ENCODE peak calls at places on chromosomes 13 and 19, in five cellular contexts. M is vagina, V is EH, O is fibroblast of gingiva, I is uterus. E is an unnamed sample.

GRCh38 chr19:13347351-13347750 is 158.9 kb downstream of the CACNA1A start:
- DNase-seq in M (no peak), V (no peak), O (no peak), I (no peak), E (no peak)

GRCh38 chr19:39506944-39507714 is 7.8 kb upstream of the SELENOV start:
- DNase-seq in M (no peak), V (peak), O (peak), I (no peak), E (peak)

GRCh38 chr19:22545751-22546150 is 88.4 kb upstream of the ZNF492 start:
- DNase-seq in M (no peak), V (peak), O (no peak), I (peak), E (peak)

GRCh38 chr19:401836-402535 is 7.0 kb downstream of the C2CD4C start:
- DNase-seq in M (no peak), V (no peak), O (no peak), I (no peak), E (no peak)

GRCh38 chr13:113786262-113786841 is 27.3 kb downstream of the TMEM255B start:
- DNase-seq in M (no peak), V (peak), O (no peak), I (no peak), E (no peak)

GRCh38 chr19:2260341-2260751 is 4.1 kb upstream of the JSRP1 start:
- DNase-seq in M (no peak), V (peak), O (peak), I (no peak), E (no peak)

GRCh38 chr19:29378126-29378525 is 147.7 kb upstream of the VSTM2B start:
- DNase-seq in M (no peak), V (no peak), O (no peak), I (no peak), E (no peak)

GRCh38 chr13:27970382-27971235 is 1.5 kb upstream of the CDX2 start:
- DNase-seq in M (no peak), V (no peak), O (no peak), I (no peak), E (no peak)

GRCh38 chr19:5580116-5580515 is 12.4 kb upstream of the TINCR start:
- DNase-seq in M (no peak), V (no peak), O (no peak), I (no peak), E (no peak)

GRCh38 chr19:6272913-6273600 is 6.7 kb downstream of the MLLT1 start:
- DNase-seq in M (no peak), V (no peak), O (no peak), I (peak), E (no peak)

GRCh38 chr13:82713681-82714405 is 1168.4 kb downstream of the SLITRK1 start:
- DNase-seq in M (no peak), V (peak), O (peak), I (no peak), E (no peak)

GRCh38 chr19:50460161-50460765 is 16.0 kb upstream of the EMC10 start:
- DNase-seq in M (no peak), V (peak), O (no peak), I (no peak), E (no peak)

GRCh38 chr13:51180853-51181511 is 41.2 kb upstream of the FAM124A start:
- DNase-seq in M (no peak), V (no peak), O (no peak), I (no peak), E (no peak)

GRCh38 chr13:28356506-28357064 is 138.3 kb downstream of the FLT1 start:
- DNase-seq in M (no peak), V (peak), O (no peak), I (no peak), E (no peak)

GRCh38 chr13:33611016-33611805 is 206.7 kb upstream of the RFC3 start:
- DNase-seq in M (no peak), V (no peak), O (peak), I (peak), E (no peak)

GRCh38 chr13:44797685-44798084 is 191.6 kb downstream of the NUFIP1 start:
- DNase-seq in M (no peak), V (no peak), O (no peak), I (no peak), E (no peak)

GRCh38 chr19:23404676-23405075 is 9.4 kb upstream of the ZNF91 start:
- DNase-seq in M (no peak), V (no peak), O (no peak), I (no peak), E (no peak)

GRCh38 chr13:110616103-110617101 is 1.1 kb downstream of the NAXD start:
- DNase-seq in M (no peak), V (peak), O (peak), I (no peak), E (peak)

GRCh38 chr13:20708216-20708615 is 4.7 kb downstream of the IL17D start:
- DNase-seq in M (no peak), V (peak), O (peak), I (no peak), E (no peak)

GRCh38 chr13:59371229-59371628 is 792.5 kb downstream of the DIAPH3 start:
- DNase-seq in M (no peak), V (no peak), O (no peak), I (no peak), E (no peak)

GRCh38 chr13:79541426-79542049 is 60.6 kb downstream of the NDFIP2 start:
- DNase-seq in M (no peak), V (peak), O (peak), I (no peak), E (no peak)

GRCh38 chr19:19053508-19054314 is 10.1 kb upstream of the SLC25A42 start:
- DNase-seq in M (no peak), V (peak), O (peak), I (peak), E (peak)

GRCh38 chr19:49580264-49581006 is at the start of gene NOSIP:
- DNase-seq in M (no peak), V (peak), O (peak), I (peak), E (peak)

GRCh38 chr13:84273163-84273562 is 390.9 kb upstream of the SLITRK1 start:
- DNase-seq in M (no peak), V (no peak), O (no peak), I (no peak), E (no peak)

E was measured in WTC11.